ENCODE peak calls at places on chromosomes 16 and 17, in ten cellular contexts. One of them, this sample, is unnamed.
A peak's percentile ranks its signal among the peaks of the same experiment; 100 is the strongest.

GRCh38 chr17:1649844-1650409 is at the start of gene RILP:
- DNase-seq in H9: peak; percentile 85
- DNase-seq in IMR-90: no peak
- DNase-seq in T-helper 2 cell: no peak
- DNase-seq in C1 segment of cervical spinal cord: no peak
- DNase-seq in activated CD4-positive, alpha-beta T cell treated with anti-CD3 and anti-CD28 coated beads, Interleukin-2, amount 50 U/mL, for 1 hour: no peak
- DNase-seq in HTR-8/SVneo: peak; percentile 45
- DNase-seq in stimulated activated CD4-positive, alpha-beta T cell treated with anti-CD3 and anti-CD28 coated beads, Interleukin-4, amount 100 ng/mL, for 4 hours: no peak
- DNase-seq in WTC11: peak; percentile 57
- DNase-seq in stimulated activated CD8-positive, alpha-beta memory T cell treated with anti-CD3 and anti-CD28 coated beads, Interleukin-12 subunit alpha, Interleukin-12 subunit beta, amount 100 ng/mL, for 4 hours: no peak
- DNase-seq in this sample: no peak

GRCh38 chr16:29702307-29702706 is 23.3 kb downstream of the QPRT start:
- DNase-seq in H9: no peak
- DNase-seq in IMR-90: no peak
- DNase-seq in T-helper 2 cell: peak; percentile 77
- DNase-seq in C1 segment of cervical spinal cord: no peak
- DNase-seq in activated CD4-positive, alpha-beta T cell treated with anti-CD3 and anti-CD28 coated beads, Interleukin-2, amount 50 U/mL, for 1 hour: peak; percentile 17
- DNase-seq in HTR-8/SVneo: no peak
- DNase-seq in stimulated activated CD4-positive, alpha-beta T cell treated with anti-CD3 and anti-CD28 coated beads, Interleukin-4, amount 100 ng/mL, for 4 hours: no peak
- DNase-seq in WTC11: no peak
- DNase-seq in stimulated activated CD8-positive, alpha-beta memory T cell treated with anti-CD3 and anti-CD28 coated beads, Interleukin-12 subunit alpha, Interleukin-12 subunit beta, amount 100 ng/mL, for 4 hours: no peak
- DNase-seq in this sample: no peak

GRCh38 chr17:34242976-34243731 is 11.9 kb upstream of the CCL2 start:
- DNase-seq in H9: no peak
- DNase-seq in IMR-90: no peak
- DNase-seq in T-helper 2 cell: no peak
- DNase-seq in C1 segment of cervical spinal cord: no peak
- DNase-seq in activated CD4-positive, alpha-beta T cell treated with anti-CD3 and anti-CD28 coated beads, Interleukin-2, amount 50 U/mL, for 1 hour: no peak
- DNase-seq in HTR-8/SVneo: no peak
- DNase-seq in stimulated activated CD4-positive, alpha-beta T cell treated with anti-CD3 and anti-CD28 coated beads, Interleukin-4, amount 100 ng/mL, for 4 hours: no peak
- DNase-seq in WTC11: no peak
- DNase-seq in stimulated activated CD8-positive, alpha-beta memory T cell treated with anti-CD3 and anti-CD28 coated beads, Interleukin-12 subunit alpha, Interleukin-12 subunit beta, amount 100 ng/mL, for 4 hours: no peak
- DNase-seq in this sample: no peak

GRCh38 chr16:72066747-72067146 is 3.7 kb downstream of the HPR start:
- DNase-seq in H9: no peak
- DNase-seq in IMR-90: peak; percentile 64
- DNase-seq in T-helper 2 cell: peak; percentile 0
- DNase-seq in C1 segment of cervical spinal cord: no peak
- DNase-seq in activated CD4-positive, alpha-beta T cell treated with anti-CD3 and anti-CD28 coated beads, Interleukin-2, amount 50 U/mL, for 1 hour: no peak
- DNase-seq in HTR-8/SVneo: peak; percentile 23
- DNase-seq in stimulated activated CD4-positive, alpha-beta T cell treated with anti-CD3 and anti-CD28 coated beads, Interleukin-4, amount 100 ng/mL, for 4 hours: no peak
- DNase-seq in WTC11: no peak
- DNase-seq in stimulated activated CD8-positive, alpha-beta memory T cell treated with anti-CD3 and anti-CD28 coated beads, Interleukin-12 subunit alpha, Interleukin-12 subunit beta, amount 100 ng/mL, for 4 hours: no peak
- DNase-seq in this sample: no peak

GRCh38 chr16:4111748-4112696 is 4.2 kb downstream of the ADCY9 start:
- DNase-seq in H9: no peak
- DNase-seq in IMR-90: peak; percentile 55
- DNase-seq in T-helper 2 cell: no peak
- DNase-seq in C1 segment of cervical spinal cord: no peak
- DNase-seq in activated CD4-positive, alpha-beta T cell treated with anti-CD3 and anti-CD28 coated beads, Interleukin-2, amount 50 U/mL, for 1 hour: no peak
- DNase-seq in HTR-8/SVneo: no peak
- DNase-seq in stimulated activated CD4-positive, alpha-beta T cell treated with anti-CD3 and anti-CD28 coated beads, Interleukin-4, amount 100 ng/mL, for 4 hours: no peak
- DNase-seq in WTC11: no peak
- DNase-seq in stimulated activated CD8-positive, alpha-beta memory T cell treated with anti-CD3 and anti-CD28 coated beads, Interleukin-12 subunit alpha, Interleukin-12 subunit beta, amount 100 ng/mL, for 4 hours: no peak
- DNase-seq in this sample: no peak

GRCh38 chr16:72404299-72404698 is 232.3 kb upstream of the PMFBP1 start:
- DNase-seq in H9: no peak
- DNase-seq in IMR-90: peak; percentile 26
- DNase-seq in T-helper 2 cell: no peak
- DNase-seq in C1 segment of cervical spinal cord: no peak
- DNase-seq in activated CD4-positive, alpha-beta T cell treated with anti-CD3 and anti-CD28 coated beads, Interleukin-2, amount 50 U/mL, for 1 hour: no peak
- DNase-seq in HTR-8/SVneo: no peak
- DNase-seq in stimulated activated CD4-positive, alpha-beta T cell treated with anti-CD3 and anti-CD28 coated beads, Interleukin-4, amount 100 ng/mL, for 4 hours: no peak
- DNase-seq in WTC11: no peak
- DNase-seq in stimulated activated CD8-positive, alpha-beta memory T cell treated with anti-CD3 and anti-CD28 coated beads, Interleukin-12 subunit alpha, Interleukin-12 subunit beta, amount 100 ng/mL, for 4 hours: no peak
- DNase-seq in this sample: no peak

GRCh38 chr17:3557768-3558583 is at the start of gene TRPV3:
- DNase-seq in H9: peak; percentile 24
- DNase-seq in IMR-90: no peak
- DNase-seq in T-helper 2 cell: peak; percentile 34
- DNase-seq in C1 segment of cervical spinal cord: no peak
- DNase-seq in activated CD4-positive, alpha-beta T cell treated with anti-CD3 and anti-CD28 coated beads, Interleukin-2, amount 50 U/mL, for 1 hour: peak; percentile 56
- DNase-seq in HTR-8/SVneo: no peak
- DNase-seq in stimulated activated CD4-positive, alpha-beta T cell treated with anti-CD3 and anti-CD28 coated beads, Interleukin-4, amount 100 ng/mL, for 4 hours: peak; percentile 58
- DNase-seq in WTC11: no peak
- DNase-seq in stimulated activated CD8-positive, alpha-beta memory T cell treated with anti-CD3 and anti-CD28 coated beads, Interleukin-12 subunit alpha, Interleukin-12 subunit beta, amount 100 ng/mL, for 4 hours: peak; percentile 60
- DNase-seq in this sample: peak; percentile 50

GRCh38 chr17:64024215-64024654 is 3.8 kb upstream of the ICAM2 start:
- DNase-seq in H9: no peak
- DNase-seq in IMR-90: no peak
- DNase-seq in T-helper 2 cell: no peak
- DNase-seq in C1 segment of cervical spinal cord: no peak
- DNase-seq in activated CD4-positive, alpha-beta T cell treated with anti-CD3 and anti-CD28 coated beads, Interleukin-2, amount 50 U/mL, for 1 hour: no peak
- DNase-seq in HTR-8/SVneo: no peak
- DNase-seq in stimulated activated CD4-positive, alpha-beta T cell treated with anti-CD3 and anti-CD28 coated beads, Interleukin-4, amount 100 ng/mL, for 4 hours: no peak
- DNase-seq in WTC11: no peak
- DNase-seq in stimulated activated CD8-positive, alpha-beta memory T cell treated with anti-CD3 and anti-CD28 coated beads, Interleukin-12 subunit alpha, Interleukin-12 subunit beta, amount 100 ng/mL, for 4 hours: no peak
- DNase-seq in this sample: no peak

GRCh38 chr17:39576187-39576586 is 31.5 kb downstream of the NEUROD2 start:
- DNase-seq in H9: peak; percentile 79
- DNase-seq in IMR-90: no peak
- DNase-seq in T-helper 2 cell: no peak
- DNase-seq in C1 segment of cervical spinal cord: no peak
- DNase-seq in activated CD4-positive, alpha-beta T cell treated with anti-CD3 and anti-CD28 coated beads, Interleukin-2, amount 50 U/mL, for 1 hour: no peak
- DNase-seq in HTR-8/SVneo: peak; percentile 48
- DNase-seq in stimulated activated CD4-positive, alpha-beta T cell treated with anti-CD3 and anti-CD28 coated beads, Interleukin-4, amount 100 ng/mL, for 4 hours: no peak
- DNase-seq in WTC11: peak; percentile 62
- DNase-seq in stimulated activated CD8-positive, alpha-beta memory T cell treated with anti-CD3 and anti-CD28 coated beads, Interleukin-12 subunit alpha, Interleukin-12 subunit beta, amount 100 ng/mL, for 4 hours: no peak
- DNase-seq in this sample: peak; percentile 73

GRCh38 chr17:14736631-14737030 is 435.8 kb downstream of the HS3ST3B1 start:
- DNase-seq in H9: no peak
- DNase-seq in IMR-90: no peak
- DNase-seq in T-helper 2 cell: no peak
- DNase-seq in C1 segment of cervical spinal cord: no peak
- DNase-seq in activated CD4-positive, alpha-beta T cell treated with anti-CD3 and anti-CD28 coated beads, Interleukin-2, amount 50 U/mL, for 1 hour: no peak
- DNase-seq in HTR-8/SVneo: no peak
- DNase-seq in stimulated activated CD4-positive, alpha-beta T cell treated with anti-CD3 and anti-CD28 coated beads, Interleukin-4, amount 100 ng/mL, for 4 hours: no peak
- DNase-seq in WTC11: no peak
- DNase-seq in stimulated activated CD8-positive, alpha-beta memory T cell treated with anti-CD3 and anti-CD28 coated beads, Interleukin-12 subunit alpha, Interleukin-12 subunit beta, amount 100 ng/mL, for 4 hours: no peak
- DNase-seq in this sample: no peak

GRCh38 chr17:16342979-16343378 is 10.3 kb downstream of the CENPV start:
- DNase-seq in H9: no peak
- DNase-seq in IMR-90: peak; percentile 70
- DNase-seq in T-helper 2 cell: no peak
- DNase-seq in C1 segment of cervical spinal cord: no peak
- DNase-seq in activated CD4-positive, alpha-beta T cell treated with anti-CD3 and anti-CD28 coated beads, Interleukin-2, amount 50 U/mL, for 1 hour: no peak
- DNase-seq in HTR-8/SVneo: no peak
- DNase-seq in stimulated activated CD4-positive, alpha-beta T cell treated with anti-CD3 and anti-CD28 coated beads, Interleukin-4, amount 100 ng/mL, for 4 hours: no peak
- DNase-seq in WTC11: no peak
- DNase-seq in stimulated activated CD8-positive, alpha-beta memory T cell treated with anti-CD3 and anti-CD28 coated beads, Interleukin-12 subunit alpha, Interleukin-12 subunit beta, amount 100 ng/mL, for 4 hours: no peak
- DNase-seq in this sample: no peak